ENCODE peak calls at places on chromosomes 11 and 22, in seven cellular contexts. A is activated CD4-positive, alpha-beta T cell treated with anti-CD3 and anti-CD28 coated beads for 36 hours; U is nephron progenitor cell; Y is sigmoid colon; W is NB4; K is EL; F is tibial nerve. Z is an unnamed sample.

GRCh38 chr22:21735198-21736083 is at the start of gene YPEL1:
- DNase-seq in A (peak; percentile 96), U (peak; percentile 100), Y (peak; percentile 98), W (peak; percentile 89), K (peak; percentile 97), F (peak; percentile 96), Z (peak; percentile 98)

GRCh38 chr22:39317756-39318506 is 1.5 kb downstream of the RPL3 start:
- DNase-seq in A (no peak), U (no peak), Y (no peak), W (no peak), K (peak; percentile 58), F (no peak), Z (peak; percentile 35)

GRCh38 chr22:50112151-50113118 is 22.6 kb downstream of the MOV10L1 start:
- DNase-seq in A (peak; percentile 52), U (no peak), Y (no peak), W (peak; percentile 84), K (peak; percentile 53), F (no peak), Z (peak; percentile 90)

GRCh38 chr22:37708580-37709444 is 12.0 kb downstream of the TRIOBP start:
- DNase-seq in A (no peak), U (no peak), Y (no peak), W (no peak), K (no peak), F (no peak), Z (no peak)

GRCh38 chr22:30038219-30038618 is 42.0 kb upstream of the HORMAD2 start:
- DNase-seq in A (no peak), U (no peak), Y (no peak), W (no peak), K (peak; percentile 81), F (no peak), Z (peak; percentile 68)

GRCh38 chr11:15988693-15989231 is 367.6 kb downstream of the SOX6 start:
- DNase-seq in A (no peak), U (no peak), Y (no peak), W (peak; percentile 18), K (no peak), F (no peak), Z (no peak)

GRCh38 chr11:77191823-77192495 is 63.9 kb downstream of the MYO7A start:
- DNase-seq in A (peak; percentile 81), U (peak; percentile 82), Y (no peak), W (peak; percentile 77), K (peak; percentile 33), F (no peak), Z (no peak)

GRCh38 chr11:25733777-25734176 is 598.2 kb upstream of the ANO3 start:
- DNase-seq in A (no peak), U (no peak), Y (no peak), W (no peak), K (no peak), F (no peak), Z (no peak)

GRCh38 chr11:73240190-73240781 is 22.2 kb downstream of the P2RY2 start:
- DNase-seq in A (no peak), U (no peak), Y (peak; percentile 70), W (no peak), K (peak; percentile 61), F (no peak), Z (no peak)

GRCh38 chr22:45896153-45896951 is 80.6 kb downstream of the WNT7B start:
- DNase-seq in A (no peak), U (no peak), Y (no peak), W (no peak), K (no peak), F (no peak), Z (no peak)

GRCh38 chr11:67260406-67260805 is 5.9 kb upstream of the GRK2 start:
- DNase-seq in A (no peak), U (no peak), Y (peak; percentile 56), W (no peak), K (no peak), F (no peak), Z (no peak)

GRCh38 chr11:112225753-112226061 is 521 bp upstream of the PTS start:
- DNase-seq in A (no peak), U (no peak), Y (peak; percentile 90), W (no peak), K (peak; percentile 88), F (peak; percentile 21), Z (no peak)

GRCh38 chr11:35905901-35906661 is 37.8 kb upstream of the LDLRAD3 start:
- DNase-seq in A (no peak), U (no peak), Y (no peak), W (no peak), K (no peak), F (no peak), Z (peak; percentile 24)

GRCh38 chr11:65014146-65014960 is at the start of gene ARL2:
- DNase-seq in A (peak; percentile 85), U (no peak), Y (no peak), W (no peak), K (no peak), F (no peak), Z (no peak)

GRCh38 chr11:33617672-33618362 is 82.8 kb downstream of the C11orf91 start:
- DNase-seq in A (no peak), U (no peak), Y (no peak), W (no peak), K (no peak), F (no peak), Z (no peak)

GRCh38 chr11:97361812-97362378 is 972.1 kb downstream of the JRKL start:
- DNase-seq in A (no peak), U (no peak), Y (no peak), W (no peak), K (no peak), F (no peak), Z (no peak)

GRCh38 chr11:116457336-116458007 is 315.3 kb downstream of the BUD13 start:
- DNase-seq in A (no peak), U (no peak), Y (no peak), W (no peak), K (no peak), F (no peak), Z (no peak)

GRCh38 chr11:123543796-123544195 is 110.6 kb downstream of the SCN3B start:
- DNase-seq in A (no peak), U (no peak), Y (no peak), W (peak; percentile 53), K (peak; percentile 81), F (no peak), Z (peak; percentile 52)

GRCh38 chr11:62601114-62601363 is 626 bp downstream of the MTA2 start:
- DNase-seq in A (peak; percentile 66), U (no peak), Y (peak; percentile 80), W (peak; percentile 60), K (no peak), F (no peak), Z (no peak)

GRCh38 chr11:131889146-131889577 is 518.7 kb downstream of the NTM start:
- DNase-seq in A (no peak), U (peak; percentile 34), Y (no peak), W (no peak), K (peak; percentile 71), F (no peak), Z (no peak)

GRCh38 chr11:2173761-2174160 is 2.1 kb upstream of the TH start:
- DNase-seq in A (no peak), U (no peak), Y (no peak), W (no peak), K (no peak), F (no peak), Z (no peak)

GRCh38 chr11:61533401-61533800 is 24.9 kb downstream of the LRRC10B start:
- DNase-seq in A (no peak), U (no peak), Y (no peak), W (no peak), K (no peak), F (no peak), Z (no peak)

GRCh38 chr11:44036811-44037657 is 10.7 kb upstream of the ACCSL start:
- DNase-seq in A (peak; percentile 65), U (peak; percentile 78), Y (peak; percentile 93), W (peak; percentile 75), K (peak; percentile 80), F (peak; percentile 70), Z (peak; percentile 65)

GRCh38 chr22:47221840-47222615 is 459.6 kb downstream of the TBC1D22A start:
- DNase-seq in A (no peak), U (no peak), Y (peak; percentile 43), W (no peak), K (no peak), F (no peak), Z (peak; percentile 2)

GRCh38 chr22:39530692-39531331 is 1.7 kb downstream of the RPS19BP1 start:
- DNase-seq in A (no peak), U (no peak), Y (no peak), W (peak; percentile 76), K (peak; percentile 45), F (no peak), Z (peak; percentile 36)

GRCh38 chr22:22936190-22936914 is 48.7 kb downstream of the IGLL5 start:
- DNase-seq in A (no peak), U (no peak), Y (no peak), W (no peak), K (no peak), F (no peak), Z (no peak)

GRCh38 chr11:124943242-124943641 is 7.4 kb upstream of the HEPACAM start:
- DNase-seq in A (no peak), U (no peak), Y (no peak), W (no peak), K (no peak), F (no peak), Z (no peak)

GRCh38 chr11:6539748-6540268 is 42.7 kb downstream of the DNHD1 start:
- DNase-seq in A (no peak), U (no peak), Y (no peak), W (no peak), K (no peak), F (no peak), Z (no peak)

GRCh38 chr11:31805629-31806185 is 5.4 kb downstream of the PAX6 start:
- DNase-seq in A (no peak), U (peak; percentile 30), Y (no peak), W (no peak), K (no peak), F (no peak), Z (no peak)